ENCODE peak calls at places on chromosomes 1 and 21, in eight cellular contexts. R, D, T, X, F, H, E and S are unnamed samples.

GRCh38 chr1:236395780-236396664 is 1.9 kb downstream of the EDARADD start:
- DNase-seq in T (no peak), H (no peak), X (no peak), R (no peak), E (no peak), F (no peak), D (no peak), S (no peak)

GRCh38 chr1:10438677-10439163 is 8.5 kb downstream of the CENPS start:
- DNase-seq in F (no peak), H (no peak), X (no peak), D (no peak), T (no peak), E (no peak), R (no peak), S (no peak)

GRCh38 chr1:207860531-207860930 is 50.4 kb downstream of the CD34 start:
- DNase-seq in H (no peak), F (no peak), D (no peak), T (no peak), R (no peak), X (no peak), E (no peak), S (no peak)

GRCh38 chr21:35335951-35336446 is 286.9 kb upstream of the RUNX1 start:
- DNase-seq in D (no peak), E (no peak), F (no peak), T (no peak), H (no peak), X (no peak), R (no peak), S (no peak)

GRCh38 chr1:84888753-84889152 is 4.3 kb downstream of the LPAR3 start:
- DNase-seq in X (no peak), E (no peak), H (no peak), R (no peak), F (no peak), T (no peak), D (no peak), S (no peak)

GRCh38 chr1:84271452-84272273 is 29.8 kb upstream of the SAMD13 start:
- DNase-seq in T (no peak), X (no peak), E (no peak), D (no peak), H (peak), F (peak), R (peak), S (no peak)

GRCh38 chr1:234698624-234699023 is 88.6 kb upstream of the IRF2BP2 start:
- DNase-seq in H (no peak), X (no peak), T (no peak), E (no peak), F (no peak), D (no peak), R (no peak), S (no peak)

GRCh38 chr1:1943834-1944570 is 24.9 kb upstream of the TMEM52 start:
- DNase-seq in H (peak), T (peak), X (peak), F (peak), R (no peak), D (no peak), E (no peak), S (peak)

GRCh38 chr1:116147972-116148371 is 36.8 kb downstream of the MAB21L3 start:
- DNase-seq in F (no peak), X (no peak), T (no peak), E (no peak), H (no peak), D (no peak), R (no peak), S (no peak)

GRCh38 chr1:9539829-9540550 is 725 bp downstream of the SLC25A33 start:
- DNase-seq in H (peak), X (no peak), T (peak), F (peak), R (no peak), D (peak), E (no peak), S (peak)

GRCh38 chr1:171730052-171730451 is 11.8 kb downstream of the VAMP4 start:
- DNase-seq in E (no peak), F (peak), X (no peak), D (no peak), H (no peak), T (no peak), R (no peak), S (no peak)
- TF ChIP-seq POLR2A in E (no peak), F (no peak), X (no peak), D (no peak), H (no peak), T (no peak), R (no peak), S (no peak)

GRCh38 chr1:32073387-32074229 is 869 bp downstream of the TMEM39B start:
- DNase-seq in R (peak), H (no peak), X (no peak), T (peak), F (no peak), E (no peak), D (no peak), S (no peak)

GRCh38 chr1:32074841-32075240 is 2.1 kb downstream of the TMEM39B start:
- DNase-seq in F (no peak), E (no peak), T (peak), H (no peak), D (no peak), X (no peak), R (no peak), S (no peak)

GRCh38 chr1:32068891-32069590 is 3.7 kb upstream of the TMEM39B start:
- DNase-seq in R (no peak), H (no peak), F (peak), T (peak), D (no peak), X (no peak), E (no peak), S (no peak)

GRCh38 chr1:32071758-32072621 is 749 bp upstream of the TMEM39B start:
- DNase-seq in D (no peak), T (no peak), H (no peak), X (no peak), R (no peak), F (peak), E (no peak), S (no peak)

GRCh38 chr1:32072622-32073386 is at the start of gene TMEM39B:
- DNase-seq in T (peak), D (peak), F (peak), R (peak), E (peak), H (peak), X (peak), S (peak)
- TF ChIP-seq POLR2A in T (no peak), D (peak), F (peak), R (peak), E (no peak), H (peak), X (no peak), S (peak)

GRCh38 chr1:192580351-192580962 is 4.9 kb downstream of the RGS1 start:
- DNase-seq in F (peak), X (no peak), E (no peak), D (no peak), H (no peak), T (no peak), R (peak), S (no peak)
- TF ChIP-seq POLR2A in F (no peak), X (no peak), E (no peak), D (no peak), H (no peak), T (peak), R (peak), S (peak)

DNA sequence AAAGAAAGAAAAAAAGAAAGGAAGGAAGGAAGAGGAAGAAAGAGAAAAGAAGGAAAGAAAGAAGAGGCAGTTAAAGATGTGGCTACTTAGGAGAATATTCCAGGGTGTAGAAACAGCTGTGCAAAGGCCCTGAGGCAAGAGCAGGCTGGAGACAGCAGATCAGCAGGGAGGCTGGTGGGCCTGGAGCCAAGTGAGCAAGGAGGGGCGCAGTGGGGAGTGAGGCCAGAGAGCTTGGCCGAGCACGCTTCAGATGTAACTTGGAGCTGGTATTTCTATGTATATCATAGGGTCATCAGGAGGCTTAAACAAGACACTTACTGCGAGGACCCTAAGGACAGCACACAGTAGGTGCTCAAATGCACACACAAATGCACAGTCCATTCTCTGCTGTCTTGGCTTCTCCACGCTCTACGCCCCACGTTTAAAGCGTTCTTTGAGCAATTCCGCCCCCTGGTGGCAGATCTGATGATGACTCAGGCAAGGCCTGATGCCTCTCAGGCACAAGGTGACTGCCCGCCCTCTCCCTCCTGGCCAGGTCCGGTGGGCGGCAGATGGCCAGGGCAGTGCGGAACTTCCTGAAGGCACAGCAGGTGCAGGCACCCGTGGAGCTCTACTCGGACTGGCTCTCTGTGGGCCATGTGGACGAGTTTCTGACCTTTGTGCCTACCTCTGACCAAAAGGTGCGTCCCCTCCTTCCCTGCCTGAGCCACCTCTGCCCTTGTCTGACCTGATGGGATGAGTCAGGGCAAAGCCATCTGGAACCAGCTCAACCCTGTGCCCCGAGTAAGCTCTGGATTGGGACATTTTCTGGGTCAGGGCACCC is 11.9 kb upstream of the PADI3 start:
- DNase-seq in R (peak), F (peak), X (no peak), E (peak), D (peak), T (peak), H (peak), S (peak)
- TF ChIP-seq POLR2A in R (no peak), F (no peak), X (no peak), E (no peak), D (no peak), T (no peak), H (no peak), S (no peak)

DNA sequence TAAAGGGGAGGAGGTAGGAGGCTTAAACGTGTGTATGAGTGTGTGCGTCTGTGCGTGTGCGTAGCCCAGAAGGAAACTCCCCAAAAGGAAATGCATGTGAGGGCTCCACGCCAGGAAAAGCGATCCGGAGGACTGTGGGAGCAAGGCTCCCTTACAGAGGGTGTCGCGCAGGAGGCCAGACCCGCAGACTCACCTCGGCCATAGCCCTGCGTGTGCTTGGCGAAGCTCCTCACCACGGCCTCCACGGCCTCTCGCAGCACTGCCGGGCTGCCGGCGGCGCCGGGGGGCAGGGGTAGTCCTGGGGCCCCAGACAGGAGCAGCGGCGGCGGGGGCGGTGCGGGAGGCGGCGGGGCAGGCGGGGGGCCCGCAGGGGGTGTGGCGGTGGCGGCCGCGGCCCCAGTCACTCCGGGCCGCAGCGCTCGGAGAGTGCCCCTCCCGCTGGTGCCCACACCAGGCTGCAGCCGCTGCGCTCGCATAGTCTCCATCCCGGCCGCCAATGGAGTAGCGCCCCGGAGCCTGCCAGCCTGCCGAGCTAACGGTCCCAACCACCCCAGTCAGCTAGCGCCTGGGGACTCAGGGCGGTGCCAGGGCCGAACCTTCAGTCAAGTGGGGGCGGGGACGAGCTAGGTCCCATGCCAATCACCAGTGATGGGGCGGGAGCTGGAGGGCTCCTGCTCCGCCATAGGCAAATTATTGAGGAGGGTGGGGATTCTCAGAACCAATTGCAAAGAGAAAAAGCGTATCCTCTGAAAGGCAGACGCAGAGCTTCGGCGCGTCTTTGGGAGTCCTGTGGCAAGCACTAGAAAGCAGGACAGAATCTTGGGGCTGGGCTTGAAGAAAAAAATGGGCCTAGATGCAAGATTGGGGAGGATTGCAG is at the start of gene LIX1L:
- DNase-seq in X (peak), D (peak), T (peak), R (peak), F (peak), E (peak), H (peak), S (peak)
- TF ChIP-seq POLR2A in X (no peak), D (peak), T (peak), R (peak), F (peak), E (no peak), H (peak), S (peak)

DNA sequence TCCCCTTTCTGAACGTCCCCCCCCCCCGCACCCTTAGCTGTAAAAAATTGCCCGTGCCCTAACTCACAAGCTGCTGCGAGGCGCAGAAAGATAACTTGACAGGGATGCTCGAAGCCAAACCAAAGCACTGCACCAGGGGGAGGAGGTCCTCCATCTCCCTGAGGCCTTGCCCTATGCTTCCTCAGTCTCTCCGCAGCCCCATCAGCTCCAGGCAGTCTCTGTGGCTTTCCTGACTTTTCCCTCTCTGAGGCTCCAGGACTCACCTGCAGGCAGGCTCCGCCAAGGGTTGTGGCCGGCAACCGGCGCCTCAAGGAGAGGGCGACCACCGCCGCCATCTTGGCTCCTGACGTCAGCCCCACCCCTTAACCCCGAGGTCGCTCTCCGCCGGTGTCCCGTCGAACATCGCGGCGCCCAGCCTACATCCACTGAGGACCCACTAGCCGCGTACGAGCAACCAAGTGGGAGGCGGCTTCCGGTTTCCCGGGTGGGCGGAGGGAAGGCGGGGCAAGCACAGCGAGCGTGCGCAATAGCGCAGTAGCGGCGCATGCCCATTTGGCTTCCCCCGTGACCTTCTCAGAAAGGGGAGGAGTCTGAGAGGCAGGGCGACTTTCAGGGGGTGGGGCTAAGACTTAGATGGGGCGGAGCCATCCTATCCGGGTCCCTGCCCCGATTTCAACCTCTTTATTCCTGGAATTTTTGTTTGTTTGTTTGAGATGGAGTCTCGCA is at the start of gene SDHB:
- DNase-seq in F (peak), T (peak), R (peak), X (peak), E (peak), D (peak), H (peak), S (peak)
- TF ChIP-seq POLR2A in F (peak), T (peak), R (peak), X (no peak), E (no peak), D (peak), H (peak), S (peak)

DNA sequence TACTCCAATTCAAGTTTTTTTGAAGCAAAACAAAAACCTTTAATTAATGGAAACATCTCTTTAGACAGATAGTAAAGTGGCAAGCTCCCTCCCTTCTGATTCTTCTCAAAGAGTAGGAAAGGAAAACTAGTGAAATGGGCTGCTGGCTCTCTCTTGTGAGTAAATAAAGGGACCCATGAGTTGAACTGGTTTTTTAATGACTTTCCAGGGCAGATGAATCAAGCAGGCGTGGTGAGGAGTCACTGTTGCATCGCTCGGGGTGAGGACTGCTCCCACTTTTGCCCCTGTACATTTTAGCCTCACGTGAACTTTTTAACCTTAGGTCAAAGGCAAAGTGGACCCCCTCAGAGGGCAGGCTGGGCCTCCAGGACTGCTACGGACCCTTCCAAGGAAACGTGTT is 64.8 kb downstream of the ABCA4 start:
- DNase-seq in F (no peak), X (no peak), D (no peak), T (no peak), E (no peak), R (no peak), H (no peak), S (no peak)
- TF ChIP-seq POLR2A in F (no peak), X (no peak), D (no peak), T (no peak), E (no peak), R (no peak), H (no peak), S (no peak)